ENCODE peak calls at places on chromosomes 3 and 15, in nine cellular contexts. W is activated naive CD4-positive, alpha-beta T cell; X is dermis blood vessel endothelial cell; L is GM12865; K is CD4-positive, alpha-beta memory T cell; M is A172; R is NCI-H2171; Z is nucleus accumbens; G is Daoy. F is an unnamed sample.

GRCh38 chr3:12984023-12984823 is 89.0 kb downstream of the IQSEC1 start:
- DNase-seq in W (peak), X (peak), L (peak), K (peak), M (peak), R (no peak), Z (peak), G (peak), F (peak)

GRCh38 chr3:158727499-158728377 is 4.5 kb downstream of the RARRES1 start:
- DNase-seq in W (peak), X (peak), L (peak), K (peak), M (peak), R (peak), Z (no peak), G (peak), F (peak)

GRCh38 chr3:42700366-42701288 is 2.0 kb downstream of the HHATL start:
- DNase-seq in W (no peak), X (no peak), L (no peak), K (no peak), M (no peak), R (no peak), Z (no peak), G (no peak), F (no peak)

GRCh38 chr3:45873638-45874037 is 12.7 kb upstream of the CCR9 start:
- DNase-seq in W (no peak), X (no peak), L (no peak), K (no peak), M (no peak), R (no peak), Z (no peak), G (no peak), F (no peak)

GRCh38 chr15:66115568-66116206 is 137.9 kb downstream of the MEGF11 start:
- DNase-seq in W (peak), X (no peak), L (no peak), K (peak), M (no peak), R (peak), Z (no peak), G (no peak), F (no peak)

GRCh38 chr15:42367041-42367440 is 7.7 kb downstream of the CAPN3 start:
- DNase-seq in W (no peak), X (no peak), L (no peak), K (no peak), M (no peak), R (no peak), Z (no peak), G (no peak), F (no peak)

GRCh38 chr3:13853978-13854296 is 25.9 kb downstream of the WNT7A start:
- DNase-seq in W (no peak), X (no peak), L (no peak), K (no peak), M (peak), R (no peak), Z (no peak), G (peak), F (no peak)

GRCh38 chr15:75024102-75024636 is 779 bp downstream of the PPCDC start:
- DNase-seq in W (no peak), X (peak), L (peak), K (peak), M (peak), R (no peak), Z (no peak), G (peak), F (peak)

GRCh38 chr15:37098468-37099320 is 1.7 kb downstream of the MEIS2 start:
- DNase-seq in W (peak), X (peak), L (peak), K (peak), M (no peak), R (peak), Z (peak), G (peak), F (no peak)

GRCh38 chr3:61983479-61983878 is 389.9 kb downstream of the FEZF2 start:
- DNase-seq in W (no peak), X (no peak), L (no peak), K (no peak), M (no peak), R (no peak), Z (no peak), G (no peak), F (no peak)

GRCh38 chr15:61200626-61201025 is 28.5 kb downstream of the RORA start:
- DNase-seq in W (no peak), X (no peak), L (no peak), K (no peak), M (no peak), R (peak), Z (no peak), G (no peak), F (peak)

GRCh38 chr15:90071220-90071807 is 31.0 kb downstream of the IDH2 start:
- DNase-seq in W (peak), X (peak), L (peak), K (peak), M (peak), R (peak), Z (peak), G (peak), F (peak)

GRCh38 chr15:57591822-57592367 is at the start of gene MYZAP:
- DNase-seq in W (peak), X (peak), L (no peak), K (peak), M (no peak), R (peak), Z (no peak), G (peak), F (peak)

GRCh38 chr3:193737191-193737751 is 144.3 kb downstream of the OPA1 start:
- DNase-seq in W (no peak), X (no peak), L (no peak), K (no peak), M (no peak), R (no peak), Z (no peak), G (no peak), F (peak)

GRCh38 chr15:99442268-99442897 is 123.4 kb upstream of the MEF2A start:
- DNase-seq in W (no peak), X (peak), L (no peak), K (no peak), M (peak), R (no peak), Z (no peak), G (peak), F (no peak)

GRCh38 chr3:185470323-185470722 is 28.5 kb downstream of the TMEM41A start:
- DNase-seq in W (no peak), X (no peak), L (no peak), K (no peak), M (no peak), R (no peak), Z (no peak), G (no peak), F (no peak)

GRCh38 chr15:80264031-80264430 is 12.0 kb upstream of the CTXND1 start:
- DNase-seq in W (no peak), X (peak), L (no peak), K (no peak), M (no peak), R (no peak), Z (no peak), G (no peak), F (no peak)

GRCh38 chr3:72192572-72192971 is 407.6 kb upstream of the PROK2 start:
- DNase-seq in W (no peak), X (no peak), L (no peak), K (no peak), M (no peak), R (no peak), Z (no peak), G (no peak), F (no peak)

GRCh38 chr3:114452176-114452744 is 158.4 kb downstream of the TIGIT start:
- DNase-seq in W (no peak), X (no peak), L (peak), K (no peak), M (peak), R (peak), Z (no peak), G (no peak), F (no peak)

GRCh38 chr3:61600195-61600594 is 38.8 kb downstream of the PTPRG start:
- DNase-seq in W (no peak), X (no peak), L (no peak), K (no peak), M (no peak), R (no peak), Z (no peak), G (no peak), F (no peak)

GRCh38 chr15:25905140-25905539 is 42.0 kb upstream of the ATP10A start:
- DNase-seq in W (no peak), X (no peak), L (no peak), K (no peak), M (no peak), R (no peak), Z (no peak), G (peak), F (no peak)

GRCh38 chr15:41585140-41586047 is 26.4 kb downstream of the TYRO3 start:
- DNase-seq in W (no peak), X (peak), L (no peak), K (peak), M (no peak), R (no peak), Z (peak), G (peak), F (no peak)

GRCh38 chr3:127349501-127350171 is 61.8 kb upstream of the PRR20G start:
- DNase-seq in W (no peak), X (no peak), L (no peak), K (no peak), M (no peak), R (no peak), Z (no peak), G (no peak), F (no peak)

GRCh38 chr3:188546835-188547670 is 393.1 kb downstream of the LPP start:
- DNase-seq in W (no peak), X (peak), L (no peak), K (no peak), M (peak), R (no peak), Z (no peak), G (peak), F (no peak)

GRCh38 chr3:157913751-157914150 is 192.5 kb downstream of the SHOX2 start:
- DNase-seq in W (no peak), X (no peak), L (no peak), K (no peak), M (no peak), R (peak), Z (no peak), G (no peak), F (no peak)

GRCh38 chr15:90837052-90837621 is 31.3 kb upstream of the FURIN start:
- DNase-seq in W (no peak), X (no peak), L (no peak), K (no peak), M (no peak), R (no peak), Z (no peak), G (peak), F (no peak)

GRCh38 chr3:51896607-51897305 is 6.4 kb downstream of the IQCF1 start:
- DNase-seq in W (no peak), X (no peak), L (no peak), K (no peak), M (peak), R (no peak), Z (no peak), G (no peak), F (no peak)

GRCh38 chr15:38253448-38253847 is 812 bp downstream of the SPRED1 start:
- DNase-seq in W (no peak), X (peak), L (peak), K (no peak), M (peak), R (no peak), Z (no peak), G (peak), F (no peak)

GRCh38 chr15:66630801-66631351 is 65.1 kb upstream of the LCTL start:
- DNase-seq in W (no peak), X (no peak), L (no peak), K (no peak), M (no peak), R (no peak), Z (no peak), G (no peak), F (no peak)

GRCh38 chr3:165874663-165875489 is 37.7 kb upstream of the BCHE start:
- DNase-seq in W (no peak), X (no peak), L (no peak), K (no peak), M (no peak), R (no peak), Z (no peak), G (peak), F (peak)

GRCh38 chr15:82802497-82802896 is 3.4 kb downstream of the FSD2 start:
- DNase-seq in W (no peak), X (no peak), L (peak), K (no peak), M (no peak), R (no peak), Z (no peak), G (no peak), F (no peak)

GRCh38 chr3:184574552-184575430 is 13.2 kb downstream of the EPHB3 start:
- DNase-seq in W (no peak), X (no peak), L (no peak), K (no peak), M (no peak), R (no peak), Z (no peak), G (no peak), F (peak)

GRCh38 chr3:49341996-49342395 is 2.1 kb upstream of the USP4 start:
- DNase-seq in W (no peak), X (no peak), L (no peak), K (no peak), M (no peak), R (no peak), Z (no peak), G (no peak), F (no peak)

F was measured in SK-N-DZ.